ENCODE peak calls at places on chromosomes 2 and 18, in six cellular contexts. W is neuronal stem cell, P is IMR-90, Q is mesenchymal stem cell, F is H1, X is trophoblast cell. N is an unnamed sample. For H3K9me3, the result is how much of the 10 kb centered on the place peaks cover.

GRCh38 chr18:45060102-45060501 is 379.4 kb downstream of the SETBP1 start:
- DNase-seq in Q (peak), X (no peak), P (no peak), W (no peak), F (no peak), N (no peak)

GRCh38 chr2:227657204-227657845 is 9.3 kb upstream of the SCYGR5 start:
- DNase-seq in Q (peak), X (no peak), P (peak), F (no peak), W (no peak), N (no peak)

GRCh38 chr2:197191177-197191947 is 119.2 kb downstream of the ANKRD44 start:
- DNase-seq in Q (peak), X (peak), P (peak), W (peak), F (no peak), N (no peak)

GRCh38 chr2:240341064-240341463 is 94.4 kb upstream of the GPC1 start:
- DNase-seq in W (no peak), F (no peak), X (no peak), Q (no peak), P (no peak), N (no peak)

GRCh38 chr2:189146553-189146952 is 33.0 kb downstream of the COL5A2 start:
- DNase-seq in P (no peak), W (no peak), F (no peak), Q (no peak), X (no peak), N (no peak)

GRCh38 chr18:74623047-74623816 is 25.6 kb downstream of the ZNF407 start:
- DNase-seq in W (no peak), Q (peak), X (peak), F (no peak), P (peak), N (no peak)

GRCh38 chr2:219218279-219219112 is at the start of gene ABCB6:
- DNase-seq in P (peak), X (peak), F (no peak), W (peak), Q (peak), N (peak)

GRCh38 chr2:44168684-44169154 is at the start of gene PPM1B:
- DNase-seq in Q (no peak), F (peak), W (no peak), X (no peak), P (no peak), N (no peak)

GRCh38 chr2:202290316-202290715 is 24.8 kb downstream of the NOP58 start:
- DNase-seq in W (no peak), P (peak), X (no peak), F (no peak), Q (no peak), N (no peak)

GRCh38 chr2:178962805-178963433 is 87.0 kb downstream of the CCDC141 start:
- DNase-seq in W (no peak), Q (no peak), P (no peak), X (no peak), F (no peak), N (no peak)

DNA sequence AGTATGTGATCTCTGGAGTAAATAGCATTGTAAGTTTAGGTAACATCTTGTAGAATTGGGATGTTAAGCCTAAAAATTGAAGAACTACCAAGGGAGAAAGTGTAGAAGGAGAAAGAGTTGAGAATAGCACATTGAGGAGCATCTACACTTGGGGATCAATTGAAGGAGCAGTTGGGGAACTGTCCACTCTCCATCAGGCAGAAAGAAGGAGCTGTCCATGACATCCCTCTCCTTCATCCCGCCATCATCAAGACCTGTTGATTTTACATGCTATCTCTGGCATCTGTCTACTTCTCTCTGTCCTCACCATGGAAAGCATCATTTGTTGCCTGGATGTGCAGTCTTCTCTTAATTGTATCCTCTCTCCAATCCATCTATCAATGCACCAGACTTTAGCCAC is 87.8 kb downstream of the CCDC141 start:
- DNase-seq in F (no peak), Q (no peak), W (no peak), P (no peak), X (no peak), N (no peak)
- H2BK5ac ChIP-seq in F (no peak), Q (no peak), W (no peak), P (no peak), X (no peak), N (no peak)

GRCh38 chr2:19991895-19992294 is 2.0 kb upstream of the WDR35 start:
- DNase-seq in Q (no peak), F (no peak), P (no peak), X (no peak), W (no peak), N (no peak)
- H3K9me3 ChIP-seq in Q (under half), F (under half), P (under half), X (under half), W (under half), N (under half)

GRCh38 chr2:234425923-234426603 is 70.8 kb downstream of the ARL4C start:
- DNase-seq in X (no peak), P (no peak), F (no peak), Q (no peak), W (no peak), N (no peak)
- H3K4ac ChIP-seq in X (no peak), P (peak), F (no peak), Q (peak), W (no peak), N (no peak)

GRCh38 chr2:201129044-201129505 is 13.1 kb downstream of the CFLAR start:
- DNase-seq in P (peak), Q (peak), F (no peak), X (peak), W (no peak), N (no peak)

GRCh38 chr2:201130524-201131186 is 14.7 kb downstream of the CFLAR start:
- DNase-seq in P (peak), F (no peak), Q (peak), X (peak), W (no peak), N (no peak)

GRCh38 chr2:201127570-201127969 is 11.6 kb downstream of the CFLAR start:
- DNase-seq in X (no peak), Q (no peak), W (no peak), P (peak), F (no peak), N (no peak)

GRCh38 chr2:201127128-201127521 is 11.2 kb downstream of the CFLAR start:
- DNase-seq in F (no peak), W (no peak), X (no peak), Q (no peak), P (no peak), N (no peak)

GRCh38 chr2:201126308-201127127 is 10.6 kb downstream of the CFLAR start:
- DNase-seq in W (no peak), X (peak), Q (peak), F (no peak), P (peak), N (no peak)
- H2BK5ac ChIP-seq in W (no peak), X (no peak), Q (no peak), F (no peak), P (peak), N (no peak)

DNA sequence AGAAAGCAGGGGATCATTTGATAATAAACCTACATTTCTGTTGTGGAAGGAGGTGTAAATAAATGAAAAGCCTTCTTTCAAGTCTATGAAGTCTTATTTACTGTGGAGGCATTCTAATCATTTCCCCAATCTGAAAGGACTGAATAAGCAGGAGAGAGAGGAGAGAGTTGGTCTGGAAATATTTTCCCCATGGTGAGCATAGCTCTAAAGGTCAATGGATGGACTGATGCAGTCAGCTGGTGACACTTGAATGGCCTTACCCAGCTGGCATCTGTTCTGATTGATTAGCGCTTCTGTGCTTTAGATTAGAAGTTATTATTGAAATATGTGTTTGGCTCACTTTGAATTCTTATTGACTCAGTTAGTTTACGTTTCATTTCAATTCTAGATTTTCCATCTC is 122.7 kb downstream of the PARD3B start:
- DNase-seq in F (no peak), X (no peak), W (no peak), P (no peak), Q (peak), N (no peak)
- H3K9me3 ChIP-seq in F (under half), X (under half), W (under half), P (under half), Q (under half), N (under half)

N was measured in H9.